ENCODE peak calls at places on chromosome 16, in nine cellular contexts. O is uterus; W is effector memory CD8-positive, alpha-beta T cell; H is heart left ventricle; R is Right ventricle myocardium superior; J is cardiac muscle cell; M is HEK293T; G is DMS79; L is transverse colon. C is an unnamed sample.

GRCh38 chr16:87465306-87465705 is 27.5 kb downstream of the ZCCHC14 start:
- DNase-seq in M (no peak), G (no peak), R (peak), H (peak), L (peak), J (peak), W (no peak), O (peak), C (peak)

GRCh38 chr16:17342031-17342430 is 128.7 kb downstream of the XYLT1 start:
- DNase-seq in R (no peak), L (no peak), M (no peak), J (no peak), O (no peak), W (no peak), G (no peak), H (no peak), C (peak)

GRCh38 chr16:30394603-30395154 is 541 bp upstream of the ZNF48 start:
- DNase-seq in H (no peak), M (no peak), R (no peak), L (no peak), W (no peak), J (peak), G (peak), O (no peak), C (no peak)

GRCh38 chr16:49516382-49517036 is 142.9 kb downstream of the C16orf78 start:
- DNase-seq in R (no peak), O (no peak), H (no peak), J (no peak), L (no peak), W (no peak), G (no peak), M (no peak), C (no peak)

GRCh38 chr16:68235105-68235881 is 634 bp downstream of the ESRP2 start:
- DNase-seq in L (peak), M (no peak), W (no peak), R (no peak), O (peak), H (no peak), G (no peak), J (no peak), C (no peak)

GRCh38 chr16:3013491-3013951 is 798 bp downstream of the CLDN9 start:
- DNase-seq in G (no peak), J (no peak), W (no peak), H (no peak), R (no peak), L (no peak), M (no peak), O (no peak), C (no peak)

GRCh38 chr16:27108051-27108770 is 41.5 kb downstream of the C16orf82 start:
- DNase-seq in G (no peak), O (no peak), L (no peak), R (no peak), M (no peak), J (no peak), W (no peak), H (no peak), C (no peak)

GRCh38 chr16:89764711-89765201 is 43.4 kb downstream of the ZNF276 start:
- DNase-seq in G (no peak), R (peak), J (peak), M (no peak), O (no peak), H (peak), L (peak), W (peak), C (peak)

GRCh38 chr16:83615553-83615952 is 192.2 kb upstream of the HSBP1 start:
- DNase-seq in L (no peak), H (no peak), J (peak), R (no peak), W (no peak), O (no peak), G (no peak), M (no peak), C (no peak)

GRCh38 chr16:25493136-25493811 is 198.5 kb upstream of the HS3ST4 start:
- DNase-seq in J (no peak), W (no peak), H (no peak), L (no peak), O (no peak), R (no peak), G (no peak), M (no peak), C (no peak)

GRCh38 chr16:19094542-19095365 is 19.0 kb upstream of the ITPRIPL2 start:
- DNase-seq in G (no peak), O (no peak), L (peak), J (no peak), M (no peak), W (no peak), R (no peak), H (no peak), C (peak)

GRCh38 chr16:73049051-73049910 is 1.4 kb upstream of the ZFHX3 start:
- DNase-seq in R (no peak), H (no peak), J (no peak), W (no peak), O (no peak), M (no peak), G (no peak), L (no peak), C (no peak)

GRCh38 chr16:67685388-67686112 is 18.9 kb downstream of the C16orf86 start:
- DNase-seq in G (no peak), L (no peak), H (no peak), R (no peak), J (no peak), W (no peak), M (no peak), O (no peak), C (no peak)

GRCh38 chr16:56912746-56913703 is 18.9 kb upstream of the HERPUD1 start:
- DNase-seq in W (no peak), R (no peak), O (no peak), J (peak), M (no peak), H (no peak), G (no peak), L (peak), C (no peak)

GRCh38 chr16:75317101-75317522 is 65.7 kb upstream of the BCAR1 start:
- DNase-seq in O (peak), L (no peak), H (peak), G (no peak), M (no peak), W (no peak), R (no peak), J (peak), C (peak)

GRCh38 chr16:62715701-62716100 is 679.5 kb upstream of the CDH8 start:
- DNase-seq in H (no peak), O (no peak), W (no peak), J (no peak), R (no peak), G (no peak), L (no peak), M (no peak), C (no peak)

GRCh38 chr16:89257281-89257731 is 39.8 kb downstream of the ZNF778 start:
- DNase-seq in O (no peak), W (no peak), L (no peak), G (no peak), J (peak), R (no peak), M (no peak), H (no peak), C (no peak)

GRCh38 chr16:77359065-77359502 is 75.8 kb downstream of the ADAMTS18 start:
- DNase-seq in M (no peak), J (peak), R (no peak), O (no peak), H (no peak), L (no peak), W (no peak), G (peak), C (no peak)

GRCh38 chr16:81583893-81584705 is 139.5 kb downstream of the CMIP start:
- DNase-seq in G (no peak), R (no peak), J (no peak), W (no peak), H (no peak), L (peak), O (no peak), M (no peak), C (no peak)

GRCh38 chr16:81650982-81651562 is 128.0 kb upstream of the PLCG2 start:
- DNase-seq in W (no peak), G (peak), H (peak), J (peak), L (peak), R (peak), O (peak), M (no peak), C (no peak)

GRCh38 chr16:56732832-56733231 is 2.9 kb downstream of the NUP93 start:
- DNase-seq in O (no peak), G (no peak), J (no peak), W (no peak), R (no peak), H (no peak), M (no peak), L (no peak), C (no peak)

GRCh38 chr16:79602615-79603014 is 2.1 kb upstream of the MAF start:
- DNase-seq in L (no peak), O (no peak), G (no peak), W (no peak), M (no peak), R (no peak), J (no peak), H (no peak), C (no peak)

GRCh38 chr16:83393196-83393981 is 414.4 kb upstream of the HSBP1 start:
- DNase-seq in W (no peak), L (no peak), J (no peak), M (no peak), H (no peak), G (no peak), R (no peak), O (no peak), C (peak)

GRCh38 chr16:73058221-73058615 is 10.3 kb upstream of the ZFHX3 start:
- DNase-seq in R (peak), M (no peak), W (no peak), O (peak), G (no peak), L (peak), J (peak), H (peak), C (peak)

GRCh38 chr16:74034862-74035261 is 261.8 kb upstream of the PSMD7 start:
- DNase-seq in H (no peak), M (peak), G (no peak), L (peak), O (no peak), W (no peak), J (peak), R (no peak), C (peak)

C was measured in NB4.